ENCODE peak calls at places on chromosomes 4 and X, in five cellular contexts. N is astrocyte; J is heart left ventricle; B is pancreas; R is CD4-positive, CD25-positive, alpha-beta regulatory T cell. U is an unnamed sample.

GRCh38 chrX:320126-320783 is 1.7 kb upstream of the GTPBP6 start:
- DNase-seq in N (no peak), B (peak), R (no peak), J (peak), U (no peak)

GRCh38 chrX:11533211-11533651 is 132.5 kb downstream of the ARHGAP6 start:
- DNase-seq in J (no peak), R (no peak), B (no peak), N (peak), U (no peak)

GRCh38 chr4:181578911-181579310 is 664.3 kb upstream of the TENM3 start:
- DNase-seq in J (no peak), B (no peak), N (no peak), R (no peak), U (no peak)

GRCh38 chr4:76623217-76624060 is 188.4 kb downstream of the SHROOM3 start:
- DNase-seq in N (no peak), B (no peak), R (no peak), J (no peak), U (no peak)

GRCh38 chr4:181952478-181952877 is 290.7 kb upstream of the TENM3 start:
- DNase-seq in N (peak), B (no peak), J (peak), R (no peak), U (no peak)

GRCh38 chr4:184787766-184788503 is 37.8 kb downstream of the ACSL1 start:
- DNase-seq in N (no peak), R (no peak), J (no peak), B (no peak), U (no peak)

GRCh38 chr4:47494124-47494430 is 9.0 kb downstream of the ATP10D start:
- DNase-seq in B (no peak), N (no peak), J (no peak), R (no peak), U (no peak)

GRCh38 chr4:156547439-156547838 is 424.2 kb downstream of the PDGFC start:
- DNase-seq in R (no peak), B (no peak), N (peak), J (no peak), U (peak)

GRCh38 chrX:151985955-151986354 is 11.5 kb upstream of the GABRE start:
- DNase-seq in R (no peak), N (peak), B (no peak), J (peak), U (no peak)

GRCh38 chr4:1666391-1666790 is 17.7 kb downstream of the FAM53A start:
- DNase-seq in R (no peak), B (no peak), J (peak), N (no peak), U (no peak)

GRCh38 chrX:119753001-119753400 is 5.4 kb upstream of the SOWAHD start:
- DNase-seq in B (no peak), R (no peak), N (no peak), J (no peak), U (no peak)

GRCh38 chr4:185112104-185112503 is 31.0 kb upstream of the SLC25A4 start:
- DNase-seq in N (peak), J (peak), B (no peak), R (no peak), U (peak)

GRCh38 chr4:158411180-158411721 is 110.4 kb upstream of the RXFP1 start:
- DNase-seq in J (no peak), R (no peak), N (no peak), B (no peak), U (no peak)

GRCh38 chr4:134216436-134216835 is 14.8 kb upstream of the PABPC4L start:
- DNase-seq in R (no peak), N (peak), J (no peak), B (no peak), U (no peak)

GRCh38 chrX:49176421-49177326 is 5.0 kb downstream of the PLP2 start:
- DNase-seq in B (no peak), R (no peak), J (no peak), N (no peak), U (no peak)

GRCh38 chr4:10458190-10458589 is 964 bp upstream of the ZNF518B start:
- DNase-seq in R (no peak), B (no peak), J (no peak), N (no peak), U (peak)

GRCh38 chr4:15040916-15041463 is 38.7 kb downstream of the CPEB2 start:
- DNase-seq in J (no peak), N (no peak), R (no peak), B (no peak), U (no peak)

GRCh38 chr4:185730387-185730786 is 81.6 kb downstream of the SORBS2 start:
- DNase-seq in B (no peak), R (no peak), N (peak), J (peak), U (no peak)

GRCh38 chr4:98838977-98839618 is 89.8 kb downstream of the EIF4E start:
- DNase-seq in R (no peak), J (peak), B (no peak), N (peak), U (no peak)
- H3K27ac ChIP-seq in R (no peak), J (peak), B (no peak), N (no peak), U (no peak)

DNA sequence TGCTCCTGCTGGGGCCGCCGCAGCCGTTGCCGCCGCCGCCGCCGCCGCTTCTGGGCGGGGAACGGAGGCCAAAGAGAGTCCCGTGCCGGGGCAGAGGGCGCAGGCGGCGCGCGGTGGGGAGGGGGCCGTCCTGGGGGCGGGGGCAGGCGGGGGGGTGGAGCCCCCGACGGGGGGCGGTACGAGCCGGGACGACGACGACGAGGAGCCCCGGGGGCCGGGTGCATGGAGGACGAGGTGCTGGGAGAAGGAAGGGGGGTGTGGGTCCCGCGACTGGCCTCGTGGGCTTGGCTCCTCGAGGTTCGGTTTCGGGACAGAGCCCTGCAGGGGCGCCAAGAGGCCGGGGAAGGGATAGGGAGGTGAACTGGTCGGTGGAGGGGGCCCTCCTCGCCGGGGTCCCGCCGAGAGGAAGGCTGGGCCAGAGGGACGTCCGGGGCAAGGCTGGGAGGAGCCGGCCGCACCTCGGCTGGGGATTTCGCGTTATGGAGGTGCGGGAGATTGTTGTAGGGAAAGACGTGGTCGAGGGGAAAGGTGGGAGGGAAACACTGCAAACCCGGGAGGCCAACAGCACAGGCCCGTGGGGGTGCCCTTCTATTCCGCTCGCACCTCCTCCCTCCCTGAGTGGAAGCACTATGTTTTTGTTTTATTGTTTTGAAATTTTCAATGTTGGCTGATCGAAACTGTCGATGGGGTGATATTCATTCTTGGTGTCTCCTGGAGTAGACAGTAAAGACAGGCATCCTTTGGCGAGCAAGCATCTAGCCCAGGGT is 1.9 kb downstream of the BCORL1 start:
- DNase-seq in N (no peak), R (peak), J (peak), B (peak), U (peak)
- H3K4me3 ChIP-seq in N (peak), R (no peak), J (no peak), B (no peak), U (peak)

DNA sequence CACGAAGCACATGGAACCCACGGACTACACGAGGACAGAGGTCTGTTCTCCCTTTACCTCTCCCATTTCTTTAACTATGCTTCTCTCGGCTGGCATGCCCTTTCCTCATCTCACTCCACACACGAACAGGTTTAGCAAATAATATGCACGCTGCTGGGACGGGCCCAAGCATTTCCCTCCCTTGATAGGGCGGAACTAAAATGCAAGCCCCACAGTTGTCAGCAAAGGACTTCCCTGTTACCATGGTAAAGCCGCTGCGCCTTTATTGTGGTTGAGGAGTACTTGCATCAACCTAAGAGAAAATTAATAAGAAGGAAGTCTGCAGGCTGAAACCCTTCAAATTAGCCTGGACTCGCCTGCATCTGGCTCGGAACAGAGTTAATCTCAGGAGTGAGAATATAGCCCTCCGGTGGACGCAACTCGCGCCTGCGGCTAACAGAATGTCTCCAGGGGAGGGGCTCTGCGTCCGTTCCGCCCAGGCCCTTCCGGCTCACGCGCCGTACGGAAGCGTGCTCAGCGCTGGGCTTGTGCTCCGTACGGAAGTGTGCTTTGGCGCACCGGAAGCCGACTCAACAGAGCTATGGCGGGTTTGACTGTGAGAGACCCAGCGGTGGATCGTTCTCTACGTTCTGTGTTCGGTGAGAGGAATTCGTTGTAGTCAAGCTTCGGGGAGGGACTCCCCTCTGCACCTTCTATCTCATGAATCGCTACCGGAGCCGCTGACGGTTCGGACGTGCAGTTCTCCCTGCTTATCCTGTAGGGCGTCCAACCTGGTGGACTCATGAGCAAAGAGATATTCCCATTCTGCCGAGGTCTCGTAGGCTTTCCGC is at the start of gene CSTF2:
- DNase-seq in J (peak), R (peak), B (peak), N (peak), U (peak)
- H3K27ac ChIP-seq in J (peak), R (peak), B (peak), N (peak), U (peak)

DNA sequence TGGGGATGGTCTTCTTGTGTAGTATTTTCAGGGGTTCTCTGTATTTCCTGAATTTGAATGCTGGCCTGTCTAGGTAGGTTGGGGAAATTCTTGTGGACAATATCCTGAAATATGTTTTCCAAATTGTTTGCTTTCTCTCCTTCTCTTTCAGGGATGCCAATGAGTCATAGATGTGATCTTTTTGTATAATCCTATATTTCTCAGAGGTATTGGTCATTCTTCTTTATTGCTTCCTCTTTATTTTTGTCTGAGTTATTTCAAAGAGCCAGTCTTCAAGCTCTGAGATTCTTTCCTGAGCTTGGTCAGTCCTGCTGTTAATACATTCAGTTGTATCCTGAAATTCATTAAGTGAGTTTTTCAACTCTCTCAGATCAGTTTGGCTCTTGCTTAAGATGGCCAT is 73.1 kb downstream of the MAMLD1 start:
- DNase-seq in B (no peak), J (no peak), R (no peak), N (no peak), U (no peak)
- H3K4me3 ChIP-seq in B (no peak), J (no peak), R (no peak), N (no peak), U (no peak)

GRCh38 chr4:147361726-147362125 is 119.2 kb upstream of the EDNRA start:
- DNase-seq in R (no peak), J (peak), N (peak), B (no peak), U (peak)
- H3K27ac ChIP-seq in R (no peak), J (peak), N (peak), B (no peak), U (peak)

GRCh38 chrX:102517331-102517730 is 792 bp upstream of the TMSB15A start:
- DNase-seq in B (no peak), N (no peak), R (no peak), J (no peak), U (no peak)
- H3K4me3 ChIP-seq in B (no peak), N (peak), R (no peak), J (no peak), U (peak)

U was measured in uterus.